ENCODE peak calls at places on chromosome 3, in nine cellular contexts. W is ovary, S is tibial nerve, H is IMR-90, T is heart left ventricle, L is right lobe of liver, P is H54, G is uterus, V is breast epithelium. I is an unnamed sample.

GRCh38 chr3:14793126-14793857 is 25.5 kb upstream of the FGD5 start:
- DNase-seq in W (peak; percentile 54), S (peak; percentile 32), H (no peak), T (peak; percentile 45), L (no peak), P (no peak), G (no peak), V (no peak), I (no peak)

GRCh38 chr3:197749315-197749600 is 425 bp upstream of the FYTTD1 start:
- DNase-seq in W (no peak), S (no peak), H (peak; percentile 76), T (no peak), L (no peak), P (peak; percentile 75), G (no peak), V (no peak), I (no peak)

GRCh38 chr3:72448858-72449257 is 399.4 kb downstream of the SHQ1 start:
- DNase-seq in W (no peak), S (no peak), H (no peak), T (no peak), L (no peak), P (no peak), G (no peak), V (no peak), I (peak; percentile 43)

GRCh38 chr3:188468196-188468595 is 314.2 kb downstream of the LPP start:
- DNase-seq in W (no peak), S (no peak), H (no peak), T (no peak), L (no peak), P (no peak), G (no peak), V (no peak), I (no peak)

GRCh38 chr3:134029256-134029733 is 430 bp downstream of the SLCO2A1 start:
- DNase-seq in W (no peak), S (no peak), H (peak; percentile 15), T (no peak), L (no peak), P (no peak), G (no peak), V (no peak), I (no peak)

GRCh38 chr3:115551091-115551490 is 72.2 kb upstream of the GAP43 start:
- DNase-seq in W (no peak), S (no peak), H (no peak), T (no peak), L (no peak), P (no peak), G (no peak), V (no peak), I (no peak)

GRCh38 chr3:53169045-53169831 is 8.2 kb downstream of the PRKCD start:
- DNase-seq in W (no peak), S (no peak), H (no peak), T (no peak), L (no peak), P (no peak), G (no peak), V (peak; percentile 62), I (no peak)

GRCh38 chr3:55485208-55485791 is 1.8 kb downstream of the WNT5A start:
- DNase-seq in W (peak; percentile 88), S (no peak), H (peak; percentile 88), T (peak; percentile 74), L (peak; percentile 82), P (peak; percentile 83), G (peak; percentile 78), V (peak; percentile 86), I (peak; percentile 60)

GRCh38 chr3:189833996-189834395 is 202.8 kb downstream of the TP63 start:
- DNase-seq in W (no peak), S (no peak), H (no peak), T (no peak), L (no peak), P (no peak), G (no peak), V (no peak), I (no peak)

GRCh38 chr3:189836795-189837194 is 205.6 kb downstream of the TP63 start:
- DNase-seq in W (no peak), S (no peak), H (no peak), T (no peak), L (no peak), P (no peak), G (no peak), V (no peak), I (no peak)

GRCh38 chr3:189833266-189833665 is 202.1 kb downstream of the TP63 start:
- DNase-seq in W (no peak), S (no peak), H (no peak), T (no peak), L (no peak), P (no peak), G (no peak), V (no peak), I (no peak)

GRCh38 chr3:189838291-189838690 is 207.1 kb downstream of the TP63 start:
- DNase-seq in W (no peak), S (no peak), H (no peak), T (no peak), L (no peak), P (no peak), G (no peak), V (no peak), I (no peak)

DNA sequence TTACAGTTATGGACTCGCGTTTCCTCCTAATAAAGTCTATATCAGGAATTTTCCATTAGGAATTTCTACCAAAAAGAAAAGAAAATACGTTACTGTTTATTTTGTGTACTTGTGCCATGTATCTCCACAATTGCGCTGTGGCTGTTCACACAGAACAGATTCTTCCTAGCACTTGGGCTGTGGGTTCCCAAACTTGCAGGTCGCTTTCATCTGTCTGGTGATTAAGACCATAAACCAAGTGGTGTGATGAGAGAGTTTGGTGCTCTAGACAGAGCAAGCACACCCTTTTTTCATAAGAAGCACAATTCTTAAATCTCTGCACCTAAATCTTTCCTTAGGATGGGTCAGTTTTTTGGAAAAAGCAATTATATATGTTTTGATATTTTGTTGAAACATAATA is 203.3 kb downstream of the TP63 start:
- DNase-seq in W (no peak), S (no peak), H (no peak), T (no peak), L (no peak), P (no peak), G (no peak), V (no peak), I (no peak)
- TF ChIP-seq POLR2A in W (no peak), S (no peak), H (no peak), T (no peak), L (no peak), P (no peak), G (no peak), V (no peak), I (no peak)

DNA sequence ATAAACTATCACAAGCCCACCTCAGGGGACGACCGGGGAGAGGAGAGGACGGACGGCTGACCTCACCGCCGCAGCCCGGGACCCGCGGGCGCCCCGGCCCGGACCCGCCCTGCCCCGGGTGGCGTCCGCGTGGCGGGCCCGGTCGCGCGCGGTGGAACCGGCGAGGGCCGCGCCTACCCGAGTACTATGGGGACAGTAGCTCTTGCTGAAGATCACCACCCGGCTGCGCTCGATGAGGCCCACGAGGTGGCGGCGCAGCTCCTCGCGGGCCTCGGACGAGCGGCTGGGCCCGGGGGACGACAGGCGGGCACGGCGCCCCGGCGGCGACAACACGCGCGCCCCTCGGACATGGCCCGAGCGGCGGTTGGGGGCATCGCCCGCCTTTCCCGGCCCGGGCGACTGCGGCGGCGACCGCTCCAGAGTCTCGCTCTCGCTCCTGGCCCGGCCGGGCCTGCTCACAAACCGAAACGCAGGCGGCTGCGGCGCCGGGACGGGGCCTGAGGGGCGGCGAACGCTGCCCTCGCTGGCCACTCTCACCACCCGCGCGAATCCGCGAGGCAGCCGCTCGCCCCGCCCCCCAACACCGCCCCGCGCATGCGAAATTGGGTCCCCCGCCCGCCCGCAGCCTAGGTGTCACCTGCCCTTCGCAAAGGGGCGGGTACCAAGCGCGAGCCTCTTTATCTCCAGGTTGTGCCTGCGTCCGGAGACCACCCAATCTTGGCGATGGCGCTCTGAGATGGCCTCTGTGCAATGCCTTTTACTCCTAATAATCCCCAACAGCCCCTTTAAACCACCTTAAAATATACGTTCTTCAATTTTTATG is at the start of gene TXNRD3:
- DNase-seq in W (peak; percentile 89), S (peak; percentile 68), H (peak; percentile 49), T (peak; percentile 84), L (peak; percentile 93), P (peak; percentile 82), G (peak; percentile 74), V (peak; percentile 81), I (peak; percentile 69)
- TF ChIP-seq POLR2A in W (peak; percentile 54), S (peak; percentile 72), H (peak; percentile 64), T (peak; percentile 75), L (peak; percentile 85), P (peak; percentile 88), G (peak; percentile 79), V (no peak), I (no peak)

DNA sequence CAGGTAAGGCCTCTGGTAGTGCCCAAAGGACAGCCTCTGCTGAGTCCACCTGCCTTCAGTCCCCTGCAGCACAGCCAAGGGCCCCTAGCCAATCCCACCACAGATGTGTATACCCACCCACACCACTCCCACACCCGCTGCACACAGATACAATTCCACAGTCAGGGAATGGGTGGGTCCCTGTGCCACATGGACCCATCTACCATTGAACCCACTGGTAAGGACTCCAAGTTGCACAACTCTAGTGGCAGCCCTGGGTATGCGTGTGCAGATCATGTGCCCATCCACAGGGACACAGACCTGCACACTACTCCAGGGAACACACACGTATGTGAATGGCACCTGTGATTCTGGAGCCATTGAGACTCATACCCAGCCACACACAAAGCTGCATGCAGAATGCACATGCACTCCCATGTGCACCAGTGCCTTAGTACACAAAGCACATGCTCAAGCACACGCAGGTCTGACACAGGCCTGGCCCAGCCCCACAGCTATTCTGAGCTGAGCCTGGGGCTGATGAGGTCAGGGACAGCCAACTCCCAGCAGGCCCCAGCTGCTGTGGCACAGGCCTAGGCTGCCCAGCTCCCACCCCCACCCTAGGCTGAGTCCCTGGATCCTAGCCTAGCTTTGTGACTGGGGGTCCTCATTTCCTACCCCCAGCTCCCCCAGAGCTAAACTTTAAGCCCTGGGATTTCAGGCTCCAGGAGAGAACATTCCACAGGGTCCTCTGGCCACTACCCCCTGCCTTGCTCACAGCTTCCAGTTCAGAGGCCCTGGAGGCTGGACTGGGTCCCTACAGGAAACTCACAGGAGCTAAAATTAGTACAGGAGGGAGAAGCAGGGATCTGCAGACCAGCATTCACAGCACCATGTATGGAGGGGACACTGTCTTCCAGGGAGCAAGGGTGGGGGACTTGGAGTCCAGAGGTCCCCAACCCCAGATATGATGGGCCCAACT is 2.8 kb upstream of the ALS2CL start:
- DNase-seq in W (peak; percentile 63), S (no peak), H (peak; percentile 29), T (peak; percentile 89), L (no peak), P (peak; percentile 55), G (no peak), V (no peak), I (no peak)
- TF ChIP-seq POLR2A in W (no peak), S (no peak), H (no peak), T (no peak), L (no peak), P (no peak), G (no peak), V (no peak), I (no peak)

GRCh38 chr3:49205154-49205788 is 33.9 kb downstream of the KLHDC8B start:
- DNase-seq in W (no peak), S (no peak), H (no peak), T (no peak), L (no peak), P (no peak), G (no peak), V (no peak), I (no peak)

GRCh38 chr3:49198611-49199230 is 27.3 kb downstream of the KLHDC8B start:
- DNase-seq in W (no peak), S (no peak), H (no peak), T (no peak), L (no peak), P (no peak), G (no peak), V (no peak), I (no peak)

GRCh38 chr3:49198161-49198560 is 26.8 kb downstream of the KLHDC8B start:
- DNase-seq in W (no peak), S (no peak), H (no peak), T (no peak), L (no peak), P (no peak), G (no peak), V (no peak), I (no peak)

GRCh38 chr3:49199900-49200281 is 28.5 kb downstream of the KLHDC8B start:
- DNase-seq in W (no peak), S (no peak), H (no peak), T (no peak), L (no peak), P (no peak), G (no peak), V (no peak), I (no peak)

DNA sequence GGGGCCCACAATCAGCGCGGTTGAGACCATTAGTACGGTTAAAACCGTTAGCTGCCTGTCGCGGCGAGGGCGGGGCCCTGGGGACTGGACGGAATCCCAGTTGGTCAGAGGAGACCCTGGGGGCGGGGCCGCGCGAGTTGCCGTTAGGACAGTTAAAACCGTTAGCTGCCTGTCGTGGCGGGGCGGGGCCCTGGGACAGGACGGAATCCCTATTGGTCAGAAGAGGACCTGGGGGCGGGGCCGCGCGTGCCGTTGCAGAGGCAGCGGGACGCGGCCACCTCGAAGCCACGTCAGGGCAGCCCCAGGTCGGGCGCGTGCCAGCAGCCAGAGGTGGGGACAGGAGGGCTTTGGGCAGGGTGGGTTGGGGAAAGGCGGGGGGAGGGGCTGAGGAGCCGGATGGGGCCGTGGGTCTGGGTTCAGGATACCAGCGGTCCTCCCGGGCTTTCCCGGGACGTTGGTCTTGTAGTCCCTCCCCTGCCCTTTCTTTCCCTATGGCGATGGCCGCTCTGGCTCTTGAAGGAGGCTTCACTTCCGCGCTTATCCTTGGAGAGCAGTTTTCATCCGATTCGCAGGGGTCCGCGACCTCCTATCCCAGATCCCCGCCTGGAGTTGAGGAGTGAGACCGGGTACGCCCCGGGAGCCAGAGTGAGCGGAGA is 28.0 kb downstream of the KLHDC8B start:
- DNase-seq in W (peak; percentile 99), S (peak; percentile 81), H (peak; percentile 24), T (peak; percentile 99), L (peak; percentile 90), P (no peak), G (peak; percentile 96), V (peak; percentile 70), I (peak; percentile 69)
- TF ChIP-seq POLR2A in W (no peak), S (peak; percentile 30), H (no peak), T (peak; percentile 43), L (no peak), P (no peak), G (peak; percentile 24), V (no peak), I (no peak)

I was measured in erythroblast.